ENCODE peak calls at places on chromosome 1, in ten cellular contexts. One of them, this sample, is unnamed.

GRCh38 chr1:234756066-234756783 is 146.2 kb upstream of the IRF2BP2 start:
- DNase-seq in hepatocyte: no peak
- DNase-seq in thoracic aorta: no peak
- DNase-seq in RWPE1: no peak
- DNase-seq in tibial artery: peak; percentile 29
- DNase-seq in HepG2: no peak
- DNase-seq in IMR-90: peak; percentile 37
- DNase-seq in epithelial cell of prostate: no peak
- DNase-seq in tibial nerve: no peak
- DNase-seq in spleen: no peak
- DNase-seq in this sample: no peak

GRCh38 chr1:99600782-99601181 is 45.1 kb upstream of the PALMD start:
- DNase-seq in hepatocyte: no peak
- DNase-seq in thoracic aorta: no peak
- DNase-seq in RWPE1: no peak
- DNase-seq in tibial artery: no peak
- DNase-seq in HepG2: peak; percentile 66
- DNase-seq in IMR-90: no peak
- DNase-seq in epithelial cell of prostate: no peak
- DNase-seq in tibial nerve: no peak
- DNase-seq in spleen: no peak
- DNase-seq in this sample: no peak

GRCh38 chr1:222634180-222635013 is 16.5 kb downstream of the MIA3 start:
- DNase-seq in hepatocyte: peak; percentile 90
- DNase-seq in thoracic aorta: no peak
- DNase-seq in RWPE1: peak; percentile 59
- DNase-seq in tibial artery: no peak
- DNase-seq in HepG2: peak; percentile 87
- DNase-seq in IMR-90: peak; percentile 90
- DNase-seq in epithelial cell of prostate: peak; percentile 56
- DNase-seq in tibial nerve: no peak
- DNase-seq in spleen: no peak
- DNase-seq in this sample: peak; percentile 32

GRCh38 chr1:31753623-31754349 is 10.4 kb downstream of the ADGRB2 start:
- DNase-seq in hepatocyte: peak; percentile 49
- DNase-seq in thoracic aorta: no peak
- DNase-seq in RWPE1: peak; percentile 71
- DNase-seq in tibial artery: peak; percentile 83
- DNase-seq in HepG2: no peak
- DNase-seq in IMR-90: peak; percentile 18
- DNase-seq in epithelial cell of prostate: no peak
- DNase-seq in tibial nerve: peak; percentile 34
- DNase-seq in spleen: no peak
- DNase-seq in this sample: peak; percentile 61

GRCh38 chr1:205492774-205493173 is 11.7 kb upstream of the CDK18 start:
- DNase-seq in hepatocyte: no peak
- DNase-seq in thoracic aorta: no peak
- DNase-seq in RWPE1: peak; percentile 36
- DNase-seq in tibial artery: no peak
- DNase-seq in HepG2: no peak
- DNase-seq in IMR-90: no peak
- DNase-seq in epithelial cell of prostate: no peak
- DNase-seq in tibial nerve: no peak
- DNase-seq in spleen: no peak
- DNase-seq in this sample: no peak

GRCh38 chr1:94768046-94768445 is 52.1 kb upstream of the SLC44A3 start:
- DNase-seq in hepatocyte: no peak
- DNase-seq in thoracic aorta: no peak
- DNase-seq in RWPE1: no peak
- DNase-seq in tibial artery: no peak
- DNase-seq in HepG2: no peak
- DNase-seq in IMR-90: no peak
- DNase-seq in epithelial cell of prostate: no peak
- DNase-seq in tibial nerve: no peak
- DNase-seq in spleen: no peak
- DNase-seq in this sample: no peak

GRCh38 chr1:91727763-91728162 is 158.2 kb downstream of the TGFBR3 start:
- DNase-seq in hepatocyte: no peak
- DNase-seq in thoracic aorta: no peak
- DNase-seq in RWPE1: no peak
- DNase-seq in tibial artery: no peak
- DNase-seq in HepG2: no peak
- DNase-seq in IMR-90: no peak
- DNase-seq in epithelial cell of prostate: no peak
- DNase-seq in tibial nerve: no peak
- DNase-seq in spleen: no peak
- DNase-seq in this sample: no peak

GRCh38 chr1:43666608-43667007 is 16.7 kb downstream of the KDM4A start:
- DNase-seq in hepatocyte: no peak
- DNase-seq in thoracic aorta: no peak
- DNase-seq in RWPE1: peak; percentile 97
- DNase-seq in tibial artery: no peak
- DNase-seq in HepG2: no peak
- DNase-seq in IMR-90: peak; percentile 42
- DNase-seq in epithelial cell of prostate: peak; percentile 92
- DNase-seq in tibial nerve: no peak
- DNase-seq in spleen: no peak
- DNase-seq in this sample: no peak

GRCh38 chr1:167618789-167619188 is 11.2 kb upstream of the RCSD1 start:
- DNase-seq in hepatocyte: no peak
- DNase-seq in thoracic aorta: no peak
- DNase-seq in RWPE1: no peak
- DNase-seq in tibial artery: no peak
- DNase-seq in HepG2: no peak
- DNase-seq in IMR-90: no peak
- DNase-seq in epithelial cell of prostate: no peak
- DNase-seq in tibial nerve: no peak
- DNase-seq in spleen: no peak
- DNase-seq in this sample: no peak

GRCh38 chr1:167623951-167624350 is 6.1 kb upstream of the RCSD1 start:
- DNase-seq in hepatocyte: no peak
- DNase-seq in thoracic aorta: no peak
- DNase-seq in RWPE1: no peak
- DNase-seq in tibial artery: no peak
- DNase-seq in HepG2: no peak
- DNase-seq in IMR-90: no peak
- DNase-seq in epithelial cell of prostate: no peak
- DNase-seq in tibial nerve: no peak
- DNase-seq in spleen: no peak
- DNase-seq in this sample: no peak

GRCh38 chr1:167620002-167620401 is 10.0 kb upstream of the RCSD1 start:
- DNase-seq in hepatocyte: no peak
- DNase-seq in thoracic aorta: no peak
- DNase-seq in RWPE1: no peak
- DNase-seq in tibial artery: no peak
- DNase-seq in HepG2: no peak
- DNase-seq in IMR-90: no peak
- DNase-seq in epithelial cell of prostate: no peak
- DNase-seq in tibial nerve: no peak
- DNase-seq in spleen: no peak
- DNase-seq in this sample: no peak

GRCh38 chr1:167618366-167618765 is 11.7 kb upstream of the RCSD1 start:
- DNase-seq in hepatocyte: no peak
- DNase-seq in thoracic aorta: no peak
- DNase-seq in RWPE1: no peak
- DNase-seq in tibial artery: no peak
- DNase-seq in HepG2: no peak
- DNase-seq in IMR-90: no peak
- DNase-seq in epithelial cell of prostate: no peak
- DNase-seq in tibial nerve: no peak
- DNase-seq in spleen: peak; percentile 82
- DNase-seq in this sample: no peak

GRCh38 chr1:167621780-167622179 is 8.3 kb upstream of the RCSD1 start:
- DNase-seq in hepatocyte: no peak
- DNase-seq in thoracic aorta: no peak
- DNase-seq in RWPE1: no peak
- DNase-seq in tibial artery: no peak
- DNase-seq in HepG2: no peak
- DNase-seq in IMR-90: no peak
- DNase-seq in epithelial cell of prostate: no peak
- DNase-seq in tibial nerve: no peak
- DNase-seq in spleen: no peak
- DNase-seq in this sample: no peak
- H3K27ac ChIP-seq in hepatocyte: no peak overlapping the region
- H3K27ac ChIP-seq in thoracic aorta: no peak overlapping the region
- H3K27ac ChIP-seq in RWPE1: no peak overlapping the region
- H3K27ac ChIP-seq in tibial artery: no peak overlapping the region
- H3K27ac ChIP-seq in HepG2: no peak overlapping the region
- H3K27ac ChIP-seq in IMR-90: no peak overlapping the region
- H3K27ac ChIP-seq in epithelial cell of prostate: no peak overlapping the region
- H3K27ac ChIP-seq in tibial nerve: no peak overlapping the region
- H3K27ac ChIP-seq in spleen: peak overlapping the region; percentile 31
- H3K27ac ChIP-seq in this sample: no peak overlapping the region

GRCh38 chr1:26168410-26169167 is at the start of gene C1orf232:
- DNase-seq in hepatocyte: peak; percentile 13
- DNase-seq in thoracic aorta: no peak
- DNase-seq in RWPE1: no peak
- DNase-seq in tibial artery: no peak
- DNase-seq in HepG2: no peak
- DNase-seq in IMR-90: no peak
- DNase-seq in epithelial cell of prostate: no peak
- DNase-seq in tibial nerve: no peak
- DNase-seq in spleen: no peak
- DNase-seq in this sample: no peak
- H3K27ac ChIP-seq in hepatocyte: peak within 1 kb of the TSS; percentile 90
- H3K27ac ChIP-seq in thoracic aorta: peak within 1 kb of the TSS; percentile 56
- H3K27ac ChIP-seq in RWPE1: peak within 1 kb of the TSS; percentile 55
- H3K27ac ChIP-seq in tibial artery: peak within 1 kb of the TSS; percentile 79
- H3K27ac ChIP-seq in HepG2: peak within 1 kb of the TSS; percentile 60
- H3K27ac ChIP-seq in IMR-90: peak within 1 kb of the TSS; percentile 66
- H3K27ac ChIP-seq in epithelial cell of prostate: peak within 1 kb of the TSS; percentile 30
- H3K27ac ChIP-seq in tibial nerve: peak within 1 kb of the TSS; percentile 86
- H3K27ac ChIP-seq in spleen: peak within 1 kb of the TSS; percentile 87
- H3K27ac ChIP-seq in this sample: peak within 1 kb of the TSS; percentile 73

DNA sequence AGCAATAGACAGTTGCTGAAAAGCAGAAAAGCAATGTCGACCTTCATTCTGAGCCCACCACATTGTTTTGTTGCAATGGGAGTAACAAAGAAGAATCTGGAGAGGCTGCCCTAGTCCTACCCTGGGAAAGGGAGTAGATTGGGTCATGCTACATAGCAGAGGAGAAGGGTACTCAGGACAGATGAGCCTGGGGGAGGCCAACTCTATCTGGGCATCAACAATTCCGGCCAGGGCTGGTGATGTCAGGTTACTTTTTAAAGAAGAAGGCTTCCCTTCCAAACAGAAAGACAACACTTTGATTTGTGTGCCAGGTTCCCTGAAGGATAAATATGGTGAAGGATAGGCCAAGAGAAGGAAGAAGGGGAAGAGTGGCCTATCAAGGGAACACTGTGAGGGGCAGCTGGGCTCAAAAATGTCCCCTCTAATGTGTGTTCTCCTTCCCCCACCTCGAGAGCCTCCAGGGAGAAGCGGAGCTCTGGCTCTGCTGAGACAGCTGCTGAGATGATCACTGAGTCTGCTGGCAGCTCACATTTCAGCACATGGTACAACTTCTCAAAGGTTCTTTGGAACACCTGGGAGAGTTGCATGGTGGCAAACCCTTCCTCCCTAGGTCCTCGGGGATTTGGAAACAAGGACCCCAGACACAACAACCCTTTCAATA is 3.2 kb upstream of the ADIPOR1 start:
- DNase-seq in hepatocyte: no peak
- DNase-seq in thoracic aorta: no peak
- DNase-seq in RWPE1: no peak
- DNase-seq in tibial artery: no peak
- DNase-seq in HepG2: no peak
- DNase-seq in IMR-90: no peak
- DNase-seq in epithelial cell of prostate: no peak
- DNase-seq in tibial nerve: no peak
- DNase-seq in spleen: no peak
- DNase-seq in this sample: no peak
- H3K27ac ChIP-seq in hepatocyte: no peak overlapping the region
- H3K27ac ChIP-seq in thoracic aorta: no peak overlapping the region
- H3K27ac ChIP-seq in RWPE1: no peak overlapping the region
- H3K27ac ChIP-seq in tibial artery: no peak overlapping the region
- H3K27ac ChIP-seq in HepG2: no peak overlapping the region
- H3K27ac ChIP-seq in IMR-90: no peak overlapping the region
- H3K27ac ChIP-seq in epithelial cell of prostate: peak overlapping the region; percentile 97
- H3K27ac ChIP-seq in tibial nerve: no peak overlapping the region
- H3K27ac ChIP-seq in spleen: no peak overlapping the region
- H3K27ac ChIP-seq in this sample: no peak overlapping the region

GRCh38 chr1:86914635-86914997 is at the start of gene HS2ST1:
- DNase-seq in hepatocyte: no peak
- DNase-seq in thoracic aorta: peak; percentile 9
- DNase-seq in RWPE1: no peak
- DNase-seq in tibial artery: no peak
- DNase-seq in HepG2: no peak
- DNase-seq in IMR-90: no peak
- DNase-seq in epithelial cell of prostate: no peak
- DNase-seq in tibial nerve: no peak
- DNase-seq in spleen: peak; percentile 98
- DNase-seq in this sample: no peak

GRCh38 chr1:86913896-86914634 is at the start of gene SELENOF:
- DNase-seq in hepatocyte: peak; percentile 100
- DNase-seq in thoracic aorta: peak; percentile 98
- DNase-seq in RWPE1: peak; percentile 98
- DNase-seq in tibial artery: peak; percentile 100
- DNase-seq in HepG2: peak; percentile 99
- DNase-seq in IMR-90: peak; percentile 100
- DNase-seq in epithelial cell of prostate: peak; percentile 99
- DNase-seq in tibial nerve: peak; percentile 99
- DNase-seq in spleen: peak; percentile 94
- DNase-seq in this sample: peak; percentile 96

GRCh38 chr1:86916752-86917151 is 2.3 kb downstream of the HS2ST1 start:
- DNase-seq in hepatocyte: no peak
- DNase-seq in thoracic aorta: no peak
- DNase-seq in RWPE1: no peak
- DNase-seq in tibial artery: no peak
- DNase-seq in HepG2: no peak
- DNase-seq in IMR-90: no peak
- DNase-seq in epithelial cell of prostate: no peak
- DNase-seq in tibial nerve: no peak
- DNase-seq in spleen: no peak
- DNase-seq in this sample: no peak

GRCh38 chr1:86914998-86915736 is 732 bp downstream of the HS2ST1 start:
- DNase-seq in hepatocyte: peak; percentile 71
- DNase-seq in thoracic aorta: no peak
- DNase-seq in RWPE1: peak; percentile 44
- DNase-seq in tibial artery: peak; percentile 79
- DNase-seq in HepG2: peak; percentile 53
- DNase-seq in IMR-90: peak; percentile 53
- DNase-seq in epithelial cell of prostate: no peak
- DNase-seq in tibial nerve: peak; percentile 24
- DNase-seq in spleen: peak; percentile 86
- DNase-seq in this sample: peak; percentile 3

DNA sequence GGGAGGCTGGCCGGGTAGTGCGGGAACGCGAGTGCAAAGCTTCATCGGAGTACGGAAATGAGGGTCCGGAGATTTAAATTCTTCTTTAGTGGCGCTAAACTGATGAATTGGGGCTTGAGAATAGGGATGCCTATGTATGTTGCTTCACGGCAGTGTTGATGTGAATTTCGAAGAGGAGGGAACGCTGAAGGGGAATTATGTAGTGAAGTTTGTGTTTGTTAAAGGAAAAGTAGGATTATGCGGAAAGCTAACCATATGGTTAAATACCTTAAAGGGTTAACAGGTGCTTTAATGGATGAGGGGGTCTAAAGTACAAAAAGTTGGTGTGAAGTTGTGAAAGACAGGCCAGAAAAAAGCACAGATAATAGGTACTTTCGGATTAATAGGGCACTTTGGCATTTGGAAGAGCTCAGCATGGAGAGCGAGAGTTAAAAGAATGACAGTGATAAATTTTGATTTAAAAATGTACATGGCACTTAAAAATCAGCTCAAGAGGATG is 1.4 kb downstream of the HS2ST1 start:
- DNase-seq in hepatocyte: peak; percentile 6
- DNase-seq in thoracic aorta: no peak
- DNase-seq in RWPE1: no peak
- DNase-seq in tibial artery: no peak
- DNase-seq in HepG2: peak; percentile 52
- DNase-seq in IMR-90: no peak
- DNase-seq in epithelial cell of prostate: no peak
- DNase-seq in tibial nerve: no peak
- DNase-seq in spleen: no peak
- DNase-seq in this sample: no peak
- H3K27ac ChIP-seq in hepatocyte: peak overlapping the region; percentile 80
- H3K27ac ChIP-seq in thoracic aorta: peak overlapping the region; percentile 77
- H3K27ac ChIP-seq in RWPE1: peak overlapping the region; percentile 83
- H3K27ac ChIP-seq in tibial artery: peak overlapping the region; percentile 92
- H3K27ac ChIP-seq in HepG2: peak overlapping the region; percentile 95
- H3K27ac ChIP-seq in IMR-90: peak overlapping the region; percentile 76
- H3K27ac ChIP-seq in epithelial cell of prostate: peak overlapping the region; percentile 80
- H3K27ac ChIP-seq in tibial nerve: peak overlapping the region; percentile 97
- H3K27ac ChIP-seq in spleen: peak overlapping the region; percentile 95
- H3K27ac ChIP-seq in this sample: peak overlapping the region; percentile 68